ENCODE peak calls at places on chromosomes 3 and 15, in four cellular contexts. C is GM23338, K is nucleus accumbens, H is PC-9. R is an unnamed sample.

GRCh38 chr3:138862924-138863775 is 28.4 kb upstream of the PIK3CB start:
- DNase-seq in C (peak; percentile 62), K (peak; percentile 15), H (peak; percentile 78), R (peak; percentile 69)

GRCh38 chr15:26082833-26083174 is 219.7 kb upstream of the ATP10A start:
- DNase-seq in C (no peak), K (no peak), H (no peak), R (no peak)

GRCh38 chr3:52291508-52292181 is 4.0 kb downstream of the GLYCTK start:
- DNase-seq in C (peak; percentile 65), K (peak; percentile 15), H (peak; percentile 21), R (peak; percentile 57)

GRCh38 chr3:61903931-61904657 is 342.7 kb downstream of the PTPRG start:
- DNase-seq in C (no peak), K (no peak), H (no peak), R (no peak)

GRCh38 chr3:157373783-157374182 is 62.9 kb upstream of the PTX3 start:
- DNase-seq in C (no peak), K (no peak), H (no peak), R (peak; percentile 24)

GRCh38 chr15:98067339-98067738 is 106.8 kb downstream of the ARRDC4 start:
- DNase-seq in C (no peak), K (no peak), H (no peak), R (no peak)

GRCh38 chr3:160667452-160667851 is 9.5 kb upstream of the ARL14 start:
- DNase-seq in C (no peak), K (no peak), H (peak; percentile 63), R (no peak)

GRCh38 chr3:72012376-72012775 is 227.4 kb upstream of the PROK2 start:
- DNase-seq in C (no peak), K (no peak), H (no peak), R (no peak)

GRCh38 chr15:68371160-68371559 is 60.8 kb downstream of the ITGA11 start:
- DNase-seq in C (no peak), K (no peak), H (no peak), R (no peak)

GRCh38 chr15:99749386-99749785 is 16.1 kb upstream of the LYSMD4 start:
- DNase-seq in C (no peak), K (no peak), H (no peak), R (no peak)

GRCh38 chr15:95676500-95676899 is 654.0 kb upstream of the NR2F2 start:
- DNase-seq in C (no peak), K (no peak), H (no peak), R (no peak)

GRCh38 chr3:14988988-14989394 is 41.6 kb downstream of the NR2C2 start:
- DNase-seq in C (peak; percentile 79), K (no peak), H (no peak), R (no peak)

GRCh38 chr3:19937459-19938362 is 3.7 kb upstream of the EFHB start:
- DNase-seq in C (peak; percentile 18), K (no peak), H (no peak), R (no peak)

GRCh38 chr3:106018111-106018510 is 149.3 kb upstream of the CBLB start:
- DNase-seq in C (no peak), K (no peak), H (no peak), R (no peak)

R was measured in AG08396.